ENCODE peak calls at places on chromosome 4, in nine cellular contexts. One of them, this sample, is unnamed.

GRCh38 chr4:125679989-125680388 is 365.2 kb downstream of the FAT4 start:
- DNase-seq in Ammon's horn: no peak
- DNase-seq in glomerular endothelial cell: no peak
- DNase-seq in hypothalamus: no peak
- DNase-seq in SW 1271: no peak
- DNase-seq in NCI-H2171 treated with DMSO at 0.1 percent for 48 hours: no peak
- DNase-seq in activated T-helper 1 cell treated with anti-CD3 and anti-CD28 coated beads, Interleukin-2, amount 50 U/mL, for 16 hours: no peak
- DNase-seq in germinal center: no peak
- DNase-seq in endodermal cell: no peak
- DNase-seq in this sample: no peak

GRCh38 chr4:7027913-7028312 is 15.3 kb upstream of the TADA2B start:
- DNase-seq in activated T-helper 1 cell treated with anti-CD3 and anti-CD28 coated beads, Interleukin-2, amount 50 U/mL, for 16 hours: no peak
- DNase-seq in hypothalamus: no peak
- DNase-seq in glomerular endothelial cell: no peak
- DNase-seq in endodermal cell: no peak
- DNase-seq in NCI-H2171 treated with DMSO at 0.1 percent for 48 hours: no peak
- DNase-seq in SW 1271: no peak
- DNase-seq in Ammon's horn: no peak
- DNase-seq in germinal center: no peak
- DNase-seq in this sample: no peak

GRCh38 chr4:128481752-128482480 is 194.3 kb upstream of the PGRMC2 start:
- DNase-seq in Ammon's horn: no peak
- DNase-seq in endodermal cell: no peak
- DNase-seq in activated T-helper 1 cell treated with anti-CD3 and anti-CD28 coated beads, Interleukin-2, amount 50 U/mL, for 16 hours: no peak
- DNase-seq in NCI-H2171 treated with DMSO at 0.1 percent for 48 hours: no peak
- DNase-seq in hypothalamus: no peak
- DNase-seq in germinal center: no peak
- DNase-seq in SW 1271: no peak
- DNase-seq in glomerular endothelial cell: no peak
- DNase-seq in this sample: no peak

GRCh38 chr4:71683309-71683708 is 100.6 kb downstream of the GC start:
- DNase-seq in Ammon's horn: no peak
- DNase-seq in germinal center: no peak
- DNase-seq in NCI-H2171 treated with DMSO at 0.1 percent for 48 hours: no peak
- DNase-seq in SW 1271: no peak
- DNase-seq in glomerular endothelial cell: no peak
- DNase-seq in activated T-helper 1 cell treated with anti-CD3 and anti-CD28 coated beads, Interleukin-2, amount 50 U/mL, for 16 hours: no peak
- DNase-seq in hypothalamus: no peak
- DNase-seq in endodermal cell: no peak
- DNase-seq in this sample: no peak

GRCh38 chr4:107740950-107741701 is 21.1 kb upstream of the PAPSS1 start:
- DNase-seq in germinal center: no peak
- DNase-seq in hypothalamus: no peak
- DNase-seq in Ammon's horn: peak
- DNase-seq in endodermal cell: no peak
- DNase-seq in NCI-H2171 treated with DMSO at 0.1 percent for 48 hours: peak
- DNase-seq in glomerular endothelial cell: no peak
- DNase-seq in SW 1271: no peak
- DNase-seq in activated T-helper 1 cell treated with anti-CD3 and anti-CD28 coated beads, Interleukin-2, amount 50 U/mL, for 16 hours: no peak
- DNase-seq in this sample: no peak

GRCh38 chr4:144787365-144788263 is 141.7 kb downstream of the HHIP start:
- DNase-seq in germinal center: peak
- DNase-seq in glomerular endothelial cell: peak
- DNase-seq in SW 1271: peak
- DNase-seq in endodermal cell: no peak
- DNase-seq in Ammon's horn: peak
- DNase-seq in NCI-H2171 treated with DMSO at 0.1 percent for 48 hours: no peak
- DNase-seq in hypothalamus: no peak
- DNase-seq in activated T-helper 1 cell treated with anti-CD3 and anti-CD28 coated beads, Interleukin-2, amount 50 U/mL, for 16 hours: no peak
- DNase-seq in this sample: no peak

GRCh38 chr4:56424697-56425514 is 10.5 kb downstream of the PPAT start:
- DNase-seq in SW 1271: no peak
- DNase-seq in NCI-H2171 treated with DMSO at 0.1 percent for 48 hours: no peak
- DNase-seq in germinal center: peak
- DNase-seq in endodermal cell: no peak
- DNase-seq in activated T-helper 1 cell treated with anti-CD3 and anti-CD28 coated beads, Interleukin-2, amount 50 U/mL, for 16 hours: no peak
- DNase-seq in glomerular endothelial cell: no peak
- DNase-seq in Ammon's horn: peak
- DNase-seq in hypothalamus: peak
- DNase-seq in this sample: peak

GRCh38 chr4:7863911-7864681 is 75.6 kb downstream of the AFAP1 start:
- DNase-seq in Ammon's horn: peak
- DNase-seq in germinal center: peak
- DNase-seq in NCI-H2171 treated with DMSO at 0.1 percent for 48 hours: no peak
- DNase-seq in glomerular endothelial cell: no peak
- DNase-seq in activated T-helper 1 cell treated with anti-CD3 and anti-CD28 coated beads, Interleukin-2, amount 50 U/mL, for 16 hours: no peak
- DNase-seq in SW 1271: no peak
- DNase-seq in endodermal cell: no peak
- DNase-seq in hypothalamus: no peak
- DNase-seq in this sample: no peak

GRCh38 chr4:48370260-48371134 is 29.2 kb downstream of the SLAIN2 start:
- DNase-seq in Ammon's horn: no peak
- DNase-seq in SW 1271: no peak
- DNase-seq in activated T-helper 1 cell treated with anti-CD3 and anti-CD28 coated beads, Interleukin-2, amount 50 U/mL, for 16 hours: no peak
- DNase-seq in NCI-H2171 treated with DMSO at 0.1 percent for 48 hours: no peak
- DNase-seq in endodermal cell: no peak
- DNase-seq in hypothalamus: no peak
- DNase-seq in glomerular endothelial cell: no peak
- DNase-seq in germinal center: peak
- DNase-seq in this sample: no peak

GRCh38 chr4:6198768-6199343 is 1.5 kb downstream of the JAKMIP1 start:
- DNase-seq in SW 1271: peak
- DNase-seq in NCI-H2171 treated with DMSO at 0.1 percent for 48 hours: no peak
- DNase-seq in hypothalamus: no peak
- DNase-seq in Ammon's horn: no peak
- DNase-seq in glomerular endothelial cell: no peak
- DNase-seq in endodermal cell: peak
- DNase-seq in activated T-helper 1 cell treated with anti-CD3 and anti-CD28 coated beads, Interleukin-2, amount 50 U/mL, for 16 hours: no peak
- DNase-seq in germinal center: no peak
- DNase-seq in this sample: no peak

GRCh38 chr4:186192068-186192751 is 843 bp downstream of the CYP4V2 start:
- DNase-seq in SW 1271: peak
- DNase-seq in hypothalamus: no peak
- DNase-seq in Ammon's horn: peak
- DNase-seq in glomerular endothelial cell: no peak
- DNase-seq in activated T-helper 1 cell treated with anti-CD3 and anti-CD28 coated beads, Interleukin-2, amount 50 U/mL, for 16 hours: peak
- DNase-seq in endodermal cell: peak
- DNase-seq in germinal center: peak
- DNase-seq in NCI-H2171 treated with DMSO at 0.1 percent for 48 hours: peak
- DNase-seq in this sample: no peak

GRCh38 chr4:122764071-122764807 is 31.7 kb downstream of the BBS12 start:
- DNase-seq in glomerular endothelial cell: no peak
- DNase-seq in Ammon's horn: no peak
- DNase-seq in endodermal cell: no peak
- DNase-seq in activated T-helper 1 cell treated with anti-CD3 and anti-CD28 coated beads, Interleukin-2, amount 50 U/mL, for 16 hours: no peak
- DNase-seq in hypothalamus: no peak
- DNase-seq in NCI-H2171 treated with DMSO at 0.1 percent for 48 hours: no peak
- DNase-seq in SW 1271: no peak
- DNase-seq in germinal center: no peak
- DNase-seq in this sample: no peak

GRCh38 chr4:22515145-22515887 is 550 bp downstream of the ADGRA3 start:
- DNase-seq in germinal center: peak
- DNase-seq in SW 1271: peak
- DNase-seq in activated T-helper 1 cell treated with anti-CD3 and anti-CD28 coated beads, Interleukin-2, amount 50 U/mL, for 16 hours: no peak
- DNase-seq in endodermal cell: peak
- DNase-seq in NCI-H2171 treated with DMSO at 0.1 percent for 48 hours: peak
- DNase-seq in glomerular endothelial cell: no peak
- DNase-seq in hypothalamus: no peak
- DNase-seq in Ammon's horn: peak
- DNase-seq in this sample: no peak

GRCh38 chr4:147049940-147050852 is 104.5 kb upstream of the TTC29 start:
- DNase-seq in activated T-helper 1 cell treated with anti-CD3 and anti-CD28 coated beads, Interleukin-2, amount 50 U/mL, for 16 hours: no peak
- DNase-seq in endodermal cell: no peak
- DNase-seq in germinal center: no peak
- DNase-seq in SW 1271: no peak
- DNase-seq in hypothalamus: no peak
- DNase-seq in glomerular endothelial cell: no peak
- DNase-seq in NCI-H2171 treated with DMSO at 0.1 percent for 48 hours: no peak
- DNase-seq in Ammon's horn: no peak
- DNase-seq in this sample: no peak

GRCh38 chr4:83378426-83378825 is 43.8 kb upstream of the HPSE start:
- DNase-seq in hypothalamus: no peak
- DNase-seq in activated T-helper 1 cell treated with anti-CD3 and anti-CD28 coated beads, Interleukin-2, amount 50 U/mL, for 16 hours: no peak
- DNase-seq in glomerular endothelial cell: no peak
- DNase-seq in SW 1271: no peak
- DNase-seq in NCI-H2171 treated with DMSO at 0.1 percent for 48 hours: no peak
- DNase-seq in endodermal cell: no peak
- DNase-seq in germinal center: no peak
- DNase-seq in Ammon's horn: no peak
- DNase-seq in this sample: no peak

GRCh38 chr4:10694151-10694825 is 9.7 kb upstream of the CLNK start:
- DNase-seq in hypothalamus: no peak
- DNase-seq in Ammon's horn: no peak
- DNase-seq in germinal center: no peak
- DNase-seq in NCI-H2171 treated with DMSO at 0.1 percent for 48 hours: no peak
- DNase-seq in SW 1271: no peak
- DNase-seq in activated T-helper 1 cell treated with anti-CD3 and anti-CD28 coated beads, Interleukin-2, amount 50 U/mL, for 16 hours: no peak
- DNase-seq in endodermal cell: no peak
- DNase-seq in glomerular endothelial cell: no peak
- DNase-seq in this sample: no peak

GRCh38 chr4:139556735-139557505 is 901 bp upstream of the SETD7 start:
- DNase-seq in activated T-helper 1 cell treated with anti-CD3 and anti-CD28 coated beads, Interleukin-2, amount 50 U/mL, for 16 hours: peak
- DNase-seq in glomerular endothelial cell: no peak
- DNase-seq in SW 1271: peak
- DNase-seq in germinal center: peak
- DNase-seq in endodermal cell: peak
- DNase-seq in Ammon's horn: peak
- DNase-seq in NCI-H2171 treated with DMSO at 0.1 percent for 48 hours: peak
- DNase-seq in hypothalamus: peak
- DNase-seq in this sample: peak

GRCh38 chr4:182746876-182747275 is 170.3 kb downstream of the DCTD start:
- DNase-seq in activated T-helper 1 cell treated with anti-CD3 and anti-CD28 coated beads, Interleukin-2, amount 50 U/mL, for 16 hours: no peak
- DNase-seq in NCI-H2171 treated with DMSO at 0.1 percent for 48 hours: no peak
- DNase-seq in germinal center: no peak
- DNase-seq in endodermal cell: no peak
- DNase-seq in glomerular endothelial cell: no peak
- DNase-seq in SW 1271: no peak
- DNase-seq in hypothalamus: no peak
- DNase-seq in Ammon's horn: no peak
- DNase-seq in this sample: no peak

GRCh38 chr4:26000274-26000950 is 86.4 kb downstream of the SMIM20 start:
- DNase-seq in Ammon's horn: peak
- DNase-seq in activated T-helper 1 cell treated with anti-CD3 and anti-CD28 coated beads, Interleukin-2, amount 50 U/mL, for 16 hours: no peak
- DNase-seq in germinal center: no peak
- DNase-seq in glomerular endothelial cell: no peak
- DNase-seq in endodermal cell: peak
- DNase-seq in hypothalamus: no peak
- DNase-seq in NCI-H2171 treated with DMSO at 0.1 percent for 48 hours: no peak
- DNase-seq in SW 1271: no peak
- DNase-seq in this sample: no peak

GRCh38 chr4:78756721-78757120 is 19.4 kb upstream of the BMP2K start:
- DNase-seq in endodermal cell: no peak
- DNase-seq in activated T-helper 1 cell treated with anti-CD3 and anti-CD28 coated beads, Interleukin-2, amount 50 U/mL, for 16 hours: no peak
- DNase-seq in NCI-H2171 treated with DMSO at 0.1 percent for 48 hours: no peak
- DNase-seq in Ammon's horn: no peak
- DNase-seq in germinal center: no peak
- DNase-seq in glomerular endothelial cell: no peak
- DNase-seq in SW 1271: no peak
- DNase-seq in hypothalamus: no peak
- DNase-seq in this sample: no peak

GRCh38 chr4:154622598-154622997 is 10.1 kb upstream of the FGG start:
- DNase-seq in NCI-H2171 treated with DMSO at 0.1 percent for 48 hours: peak
- DNase-seq in SW 1271: peak
- DNase-seq in glomerular endothelial cell: no peak
- DNase-seq in germinal center: peak
- DNase-seq in Ammon's horn: peak
- DNase-seq in activated T-helper 1 cell treated with anti-CD3 and anti-CD28 coated beads, Interleukin-2, amount 50 U/mL, for 16 hours: no peak
- DNase-seq in endodermal cell: no peak
- DNase-seq in hypothalamus: no peak
- DNase-seq in this sample: no peak

GRCh38 chr4:72394264-72394663 is 174.8 kb downstream of the ADAMTS3 start:
- DNase-seq in NCI-H2171 treated with DMSO at 0.1 percent for 48 hours: no peak
- DNase-seq in endodermal cell: no peak
- DNase-seq in hypothalamus: no peak
- DNase-seq in glomerular endothelial cell: no peak
- DNase-seq in SW 1271: no peak
- DNase-seq in Ammon's horn: no peak
- DNase-seq in germinal center: no peak
- DNase-seq in activated T-helper 1 cell treated with anti-CD3 and anti-CD28 coated beads, Interleukin-2, amount 50 U/mL, for 16 hours: no peak
- DNase-seq in this sample: no peak

GRCh38 chr4:93897559-93897958 is 69.0 kb downstream of the ATOH1 start:
- DNase-seq in activated T-helper 1 cell treated with anti-CD3 and anti-CD28 coated beads, Interleukin-2, amount 50 U/mL, for 16 hours: no peak
- DNase-seq in SW 1271: peak
- DNase-seq in Ammon's horn: peak
- DNase-seq in hypothalamus: no peak
- DNase-seq in endodermal cell: no peak
- DNase-seq in germinal center: peak
- DNase-seq in glomerular endothelial cell: peak
- DNase-seq in NCI-H2171 treated with DMSO at 0.1 percent for 48 hours: no peak
- DNase-seq in this sample: no peak